ENCODE peak calls at places on chromosomes 4 and X, in four cellular contexts. One of them, this sample, is unnamed.

GRCh38 chr4:78691971-78692814 is 84.0 kb upstream of the BMP2K start:
- DNase-seq in bronchial epithelial cell: no peak
- DNase-seq in endodermal cell: no peak
- DNase-seq in aorta: no peak
- DNase-seq in this sample: no peak

GRCh38 chr4:107863850-107864371 is 39.2 kb downstream of the SGMS2 start:
- DNase-seq in bronchial epithelial cell: peak
- DNase-seq in endodermal cell: no peak
- DNase-seq in aorta: no peak
- DNase-seq in this sample: no peak

GRCh38 chr4:150235795-150236385 is 157.6 kb downstream of the DCLK2 start:
- DNase-seq in bronchial epithelial cell: no peak
- DNase-seq in endodermal cell: no peak
- DNase-seq in aorta: no peak
- DNase-seq in this sample: no peak

GRCh38 chr4:98284640-98285046 is 23.5 kb downstream of the RAP1GDS1 start:
- DNase-seq in bronchial epithelial cell: peak
- DNase-seq in endodermal cell: peak
- DNase-seq in aorta: no peak
- DNase-seq in this sample: no peak

GRCh38 chr4:10161146-10161545 is 44.5 kb upstream of the WDR1 start:
- DNase-seq in bronchial epithelial cell: peak
- DNase-seq in endodermal cell: no peak
- DNase-seq in aorta: no peak
- DNase-seq in this sample: no peak

GRCh38 chr4:85409251-85409650 is 65.7 kb upstream of the ARHGAP24 start:
- DNase-seq in bronchial epithelial cell: no peak
- DNase-seq in endodermal cell: no peak
- DNase-seq in aorta: no peak
- DNase-seq in this sample: no peak

GRCh38 chr4:2934077-2934812 is 29.0 kb downstream of the NOP14 start:
- DNase-seq in bronchial epithelial cell: no peak
- DNase-seq in endodermal cell: peak
- DNase-seq in aorta: peak
- DNase-seq in this sample: peak

GRCh38 chr4:104983615-104984179 is 163.0 kb upstream of the TET2 start:
- DNase-seq in bronchial epithelial cell: peak
- DNase-seq in endodermal cell: no peak
- DNase-seq in aorta: no peak
- DNase-seq in this sample: no peak

GRCh38 chrX:150465856-150466775 is 102.3 kb upstream of the MTM1 start:
- DNase-seq in bronchial epithelial cell: no peak
- DNase-seq in endodermal cell: no peak
- DNase-seq in aorta: no peak
- DNase-seq in this sample: no peak

GRCh38 chrX:2521092-2521926 is 20.5 kb upstream of the DHRSX start:
- DNase-seq in bronchial epithelial cell: no peak
- DNase-seq in endodermal cell: no peak
- DNase-seq in aorta: no peak
- DNase-seq in this sample: no peak

GRCh38 chrX:18291006-18291545 is 63.4 kb downstream of the SCML2 start:
- DNase-seq in bronchial epithelial cell: no peak
- DNase-seq in endodermal cell: no peak
- DNase-seq in aorta: no peak
- DNase-seq in this sample: no peak

GRCh38 chr4:83011779-83012630 is 1.4 kb upstream of the LIN54 start:
- DNase-seq in bronchial epithelial cell: peak
- DNase-seq in endodermal cell: peak
- DNase-seq in aorta: peak
- DNase-seq in this sample: no peak

GRCh38 chr4:72302981-72303704 is 265.9 kb downstream of the ADAMTS3 start:
- DNase-seq in bronchial epithelial cell: peak
- DNase-seq in endodermal cell: peak
- DNase-seq in aorta: no peak
- DNase-seq in this sample: no peak

GRCh38 chr4:45971108-45971507 is 152.7 kb downstream of the GABRG1 start:
- DNase-seq in bronchial epithelial cell: peak
- DNase-seq in endodermal cell: no peak
- DNase-seq in aorta: no peak
- DNase-seq in this sample: no peak

GRCh38 chr4:7353046-7353790 is 81.5 kb downstream of the PSAPL1 start:
- DNase-seq in bronchial epithelial cell: no peak
- DNase-seq in endodermal cell: no peak
- DNase-seq in aorta: peak
- DNase-seq in this sample: peak

GRCh38 chr4:10783351-10783750 is 98.8 kb upstream of the CLNK start:
- DNase-seq in bronchial epithelial cell: peak
- DNase-seq in endodermal cell: no peak
- DNase-seq in aorta: no peak
- DNase-seq in this sample: no peak

GRCh38 chrX:23884427-23885024 is 23.2 kb downstream of the APOO start:
- DNase-seq in bronchial epithelial cell: peak
- DNase-seq in endodermal cell: no peak
- DNase-seq in aorta: no peak
- DNase-seq in this sample: no peak

GRCh38 chr4:34091451-34091850 is 2152.9 kb downstream of the ARAP2 start:
- DNase-seq in bronchial epithelial cell: no peak
- DNase-seq in endodermal cell: no peak
- DNase-seq in aorta: no peak
- DNase-seq in this sample: no peak

GRCh38 chr4:19823781-19824180 is 427.9 kb upstream of the SLIT2 start:
- DNase-seq in bronchial epithelial cell: no peak
- DNase-seq in endodermal cell: no peak
- DNase-seq in aorta: no peak
- DNase-seq in this sample: no peak

GRCh38 chr4:10529891-10530786 is 72.9 kb upstream of the ZNF518B start:
- DNase-seq in bronchial epithelial cell: peak
- DNase-seq in endodermal cell: no peak
- DNase-seq in aorta: no peak
- DNase-seq in this sample: no peak

GRCh38 chr4:137065306-137065705 is 467.0 kb downstream of the PCDH18 start:
- DNase-seq in bronchial epithelial cell: no peak
- DNase-seq in endodermal cell: no peak
- DNase-seq in aorta: no peak
- DNase-seq in this sample: no peak

GRCh38 chr4:60992037-60992436 is 208.1 kb upstream of the ADGRL3 start:
- DNase-seq in bronchial epithelial cell: peak
- DNase-seq in endodermal cell: no peak
- DNase-seq in aorta: no peak
- DNase-seq in this sample: no peak

GRCh38 chr4:103105558-103106356 is 6.1 kb upstream of the BDH2 start:
- DNase-seq in bronchial epithelial cell: no peak
- DNase-seq in endodermal cell: no peak
- DNase-seq in aorta: no peak
- DNase-seq in this sample: no peak

GRCh38 chr4:174714393-174715211 is 114.4 kb downstream of the GLRA3 start:
- DNase-seq in bronchial epithelial cell: peak
- DNase-seq in endodermal cell: peak
- DNase-seq in aorta: no peak
- DNase-seq in this sample: no peak

GRCh38 chrX:132426695-132427281 is 62.0 kb downstream of the MBNL3 start:
- DNase-seq in bronchial epithelial cell: peak
- DNase-seq in endodermal cell: no peak
- DNase-seq in aorta: no peak
- DNase-seq in this sample: no peak

GRCh38 chrX:80808854-80809493 is 703 bp downstream of the BRWD3 start:
- DNase-seq in bronchial epithelial cell: peak
- DNase-seq in endodermal cell: peak
- DNase-seq in aorta: peak
- DNase-seq in this sample: no peak

GRCh38 chr4:122875949-122876348 is 46.4 kb downstream of the NUDT6 start:
- DNase-seq in bronchial epithelial cell: no peak
- DNase-seq in endodermal cell: no peak
- DNase-seq in aorta: no peak
- DNase-seq in this sample: no peak

GRCh38 chrX:23332888-23333821 is 1.5 kb upstream of the PTCHD1 start:
- DNase-seq in bronchial epithelial cell: no peak
- DNase-seq in endodermal cell: peak
- DNase-seq in aorta: no peak
- DNase-seq in this sample: no peak

GRCh38 chrX:135737361-135738071 is 24.1 kb downstream of the CT45A1 start:
- DNase-seq in bronchial epithelial cell: no peak
- DNase-seq in endodermal cell: no peak
- DNase-seq in aorta: no peak
- DNase-seq in this sample: no peak

GRCh38 chr4:3704669-3705068 is 61.5 kb upstream of the ADRA2C start:
- DNase-seq in bronchial epithelial cell: no peak
- DNase-seq in endodermal cell: no peak
- DNase-seq in aorta: peak
- DNase-seq in this sample: no peak

GRCh38 chr4:178314287-178314686 is 872.0 kb upstream of the AGA start:
- DNase-seq in bronchial epithelial cell: no peak
- DNase-seq in endodermal cell: no peak
- DNase-seq in aorta: no peak
- DNase-seq in this sample: no peak

GRCh38 chr4:2054217-2054616 is 4.9 kb upstream of the NAT8L start:
- DNase-seq in bronchial epithelial cell: no peak
- DNase-seq in endodermal cell: no peak
- DNase-seq in aorta: peak
- DNase-seq in this sample: peak

GRCh38 chrX:71911731-71912050 is 1.0 kb downstream of the NHSL2 start:
- DNase-seq in bronchial epithelial cell: no peak
- DNase-seq in endodermal cell: no peak
- DNase-seq in aorta: no peak
- DNase-seq in this sample: no peak

GRCh38 chrX:71910526-71911022 is at the start of gene NHSL2:
- DNase-seq in bronchial epithelial cell: no peak
- DNase-seq in endodermal cell: peak
- DNase-seq in aorta: peak
- DNase-seq in this sample: no peak

GRCh38 chrX:71911023-71911730 is 532 bp downstream of the NHSL2 start:
- DNase-seq in bronchial epithelial cell: no peak
- DNase-seq in endodermal cell: peak
- DNase-seq in aorta: peak
- DNase-seq in this sample: peak

GRCh38 chrX:71913156-71913950 is 2.7 kb downstream of the NHSL2 start:
- DNase-seq in bronchial epithelial cell: no peak
- DNase-seq in endodermal cell: no peak
- DNase-seq in aorta: no peak
- DNase-seq in this sample: no peak

GRCh38 chrX:71912156-71912555 is 1.5 kb downstream of the NHSL2 start:
- DNase-seq in bronchial epithelial cell: no peak
- DNase-seq in endodermal cell: peak
- DNase-seq in aorta: no peak
- DNase-seq in this sample: no peak
- H3K4me3 ChIP-seq in bronchial epithelial cell: no peak
- H3K4me3 ChIP-seq in endodermal cell: peak
- H3K4me3 ChIP-seq in aorta: no peak
- H3K4me3 ChIP-seq in this sample: no peak

GRCh38 chrX:106170318-106170717 is 2.2 kb downstream of the PWWP3B start:
- DNase-seq in bronchial epithelial cell: peak
- DNase-seq in endodermal cell: no peak
- DNase-seq in aorta: no peak
- DNase-seq in this sample: no peak
- H3K4me3 ChIP-seq in bronchial epithelial cell: no peak
- H3K4me3 ChIP-seq in endodermal cell: no peak
- H3K4me3 ChIP-seq in aorta: no peak
- H3K4me3 ChIP-seq in this sample: no peak

GRCh38 chr4:25873632-25874129 is 10.9 kb upstream of the SEL1L3 start:
- DNase-seq in bronchial epithelial cell: no peak
- DNase-seq in endodermal cell: no peak
- DNase-seq in aorta: no peak
- DNase-seq in this sample: no peak
- H3K4me3 ChIP-seq in bronchial epithelial cell: no peak
- H3K4me3 ChIP-seq in endodermal cell: no peak
- H3K4me3 ChIP-seq in aorta: no peak
- H3K4me3 ChIP-seq in this sample: no peak

DNA sequence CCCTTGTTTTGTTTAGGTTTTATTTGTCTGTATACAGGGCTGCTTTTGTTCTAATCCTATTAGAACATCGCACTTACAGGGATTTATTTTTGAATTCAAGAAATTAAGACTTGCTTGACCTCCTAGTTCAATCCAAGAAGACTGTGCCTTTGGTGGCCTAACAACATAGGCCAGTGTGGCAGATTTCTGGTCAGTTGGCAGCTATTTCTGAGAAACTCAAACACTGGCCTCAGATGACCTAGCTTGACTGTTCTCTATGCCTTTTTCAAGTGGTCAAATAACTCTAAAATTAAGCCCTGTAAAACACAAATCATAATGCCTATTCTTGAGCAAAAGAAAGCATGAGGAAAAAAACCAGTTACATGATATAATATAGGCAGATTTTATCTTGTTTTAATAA is 89.3 kb upstream of the GPR34 start:
- DNase-seq in bronchial epithelial cell: no peak
- DNase-seq in endodermal cell: no peak
- DNase-seq in aorta: no peak
- DNase-seq in this sample: no peak
- H3K4me3 ChIP-seq in bronchial epithelial cell: no peak
- H3K4me3 ChIP-seq in endodermal cell: no peak
- H3K4me3 ChIP-seq in aorta: no peak
- H3K4me3 ChIP-seq in this sample: no peak